ENCODE peak calls at places on chromosomes 12 and 14, in seven cellular contexts. Y is heart left ventricle, D is MM.1S, R is psoas muscle, M is stomach, C is cardiac muscle cell, A is SJSA1. N is an unnamed sample. For H3K27me3, the result is how much of the 10 kb centered on the place peaks cover.

GRCh38 chr14:100662850-100663527 is 63.7 kb upstream of the DLK1 start:
- DNase-seq in D (peak), M (peak), C (peak), A (peak), R (peak), Y (peak), N (peak)

GRCh38 chr14:21846227-21846885 is 172.7 kb upstream of the OR4E1 start:
- DNase-seq in Y (no peak), D (peak), A (no peak), M (peak), R (peak), C (peak), N (no peak)

GRCh38 chr12:47650469-47650868 is 55.4 kb downstream of the RPAP3 start:
- DNase-seq in D (no peak), Y (no peak), C (no peak), M (no peak), A (peak), R (no peak), N (no peak)

GRCh38 chr12:24945822-24946221 is 3.1 kb downstream of the BCAT1 start:
- DNase-seq in M (no peak), C (no peak), R (no peak), A (no peak), D (no peak), Y (no peak), N (no peak)

GRCh38 chr12:121718653-121719239 is 6.2 kb downstream of the TMEM120B start:
- DNase-seq in R (peak), D (peak), A (no peak), M (no peak), C (no peak), Y (no peak), N (no peak)

GRCh38 chr12:13190275-13190674 is 6.3 kb upstream of the EMP1 start:
- DNase-seq in A (no peak), D (no peak), Y (no peak), R (no peak), M (no peak), C (no peak), N (no peak)

GRCh38 chr12:24915501-24915900 is 33.4 kb downstream of the BCAT1 start:
- DNase-seq in D (no peak), C (no peak), M (no peak), R (no peak), Y (no peak), A (no peak), N (no peak)

GRCh38 chr12:62196146-62196545 is 64.1 kb upstream of the USP15 start:
- DNase-seq in Y (no peak), M (no peak), C (no peak), D (no peak), A (no peak), R (no peak), N (no peak)

GRCh38 chr12:25972783-25973182 is 14.3 kb downstream of the RASSF8 start:
- DNase-seq in C (no peak), Y (no peak), M (no peak), R (no peak), A (no peak), D (no peak), N (no peak)

GRCh38 chr12:104058796-104059195 is 5.5 kb upstream of the HCFC2 start:
- DNase-seq in D (no peak), A (no peak), R (no peak), Y (no peak), C (no peak), M (no peak), N (no peak)

GRCh38 chr12:104056419-104056972 is 6.5 kb upstream of the GLT8D2 start:
- DNase-seq in D (no peak), R (no peak), Y (no peak), A (no peak), C (no peak), M (no peak), N (no peak)

GRCh38 chr12:119082496-119082895 is 96.2 kb upstream of the HSPB8 start:
- DNase-seq in D (no peak), R (peak), M (no peak), Y (peak), A (no peak), C (peak), N (no peak)

GRCh38 chr14:95722525-95723190 is 8.7 kb upstream of the TCL1A start:
- DNase-seq in M (no peak), R (no peak), Y (no peak), A (no peak), C (no peak), D (no peak), N (no peak)

GRCh38 chr12:761276-761675 is 8.9 kb downstream of the WNK1 start:
- DNase-seq in C (no peak), R (no peak), M (no peak), A (no peak), D (no peak), Y (no peak), N (no peak)

GRCh38 chr14:58617619-58618018 is 20.1 kb upstream of the DACT1 start:
- DNase-seq in A (no peak), R (no peak), Y (no peak), D (no peak), C (no peak), M (no peak), N (no peak)

GRCh38 chr14:68624541-68625220 is 168.2 kb downstream of the ZFP36L1 start:
- DNase-seq in Y (no peak), D (no peak), M (no peak), C (no peak), A (no peak), R (no peak), N (no peak)

GRCh38 chr12:54997914-54998507 is 13.4 kb upstream of the TESPA1 start:
- DNase-seq in M (no peak), C (no peak), D (no peak), Y (no peak), A (no peak), R (no peak), N (no peak)

GRCh38 chr14:52961060-52961639 is 10.3 kb upstream of the FERMT2 start:
- DNase-seq in R (peak), M (peak), Y (peak), D (peak), A (peak), C (peak), N (peak)

GRCh38 chr14:104887623-104888488 is 22.8 kb downstream of the CEP170B start:
- DNase-seq in M (no peak), C (no peak), D (no peak), Y (no peak), R (peak), A (no peak), N (no peak)

GRCh38 chr14:87866116-87866515 is 126.9 kb downstream of the GALC start:
- DNase-seq in M (no peak), D (no peak), C (no peak), A (no peak), Y (no peak), R (no peak), N (no peak)

GRCh38 chr14:77470192-77470870 is 12.4 kb downstream of the AHSA1 start:
- DNase-seq in M (no peak), R (no peak), Y (no peak), D (no peak), A (no peak), C (no peak), N (no peak)

GRCh38 chr14:92993302-92993701 is 70.4 kb downstream of the CHGA start:
- DNase-seq in D (no peak), Y (peak), M (no peak), A (no peak), C (no peak), R (no peak), N (peak)

GRCh38 chr12:57845478-57846284 is 848 bp downstream of the CTDSP2 start:
- DNase-seq in R (peak), C (peak), M (peak), A (peak), D (peak), Y (peak), N (peak)

GRCh38 chr12:71626768-71627167 is 36.9 kb downstream of the ZFC3H1 start:
- DNase-seq in R (no peak), C (no peak), M (no peak), D (no peak), A (no peak), Y (no peak), N (no peak)

GRCh38 chr12:75471928-75472865 is 8.4 kb upstream of the GLIPR1 start:
- DNase-seq in Y (no peak), C (no peak), A (no peak), M (no peak), D (no peak), R (no peak), N (no peak)

GRCh38 chr14:58104808-58105207 is 47.2 kb downstream of the ARMH4 start:
- DNase-seq in A (peak), R (no peak), M (no peak), Y (no peak), D (no peak), C (no peak), N (no peak)

GRCh38 chr12:22588817-22589216 is 36.2 kb upstream of the ETNK1 start:
- DNase-seq in Y (no peak), R (no peak), M (no peak), D (no peak), C (no peak), A (no peak), N (no peak)

GRCh38 chr14:60485600-60486251 is at the start of gene C14orf39:
- DNase-seq in Y (no peak), M (no peak), D (no peak), R (peak), A (peak), C (peak), N (no peak)
- H3K4me3 ChIP-seq in Y (no peak), M (peak), D (no peak), R (peak), A (peak), C (peak), N (no peak)

DNA sequence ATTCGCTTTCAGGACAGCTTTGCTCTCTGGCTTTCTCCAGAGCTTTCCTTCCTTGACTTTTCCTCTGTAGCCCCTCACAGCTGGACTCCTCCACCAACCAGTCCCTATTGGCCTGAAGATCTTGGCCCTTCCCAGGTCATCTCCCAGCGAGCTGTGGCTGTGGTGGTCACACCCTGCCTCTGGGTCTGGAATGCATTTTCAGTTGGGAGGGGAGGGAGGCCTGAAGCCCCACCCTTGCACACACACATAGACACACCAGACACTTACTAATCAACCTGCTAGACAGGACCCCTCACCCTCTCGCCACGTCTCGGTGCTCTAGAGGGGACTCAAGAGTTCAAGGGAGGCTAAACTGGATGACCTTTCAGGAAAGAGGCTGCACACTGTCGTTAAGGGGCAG is 13.9 kb downstream of the JDP2 start:
- DNase-seq in A (no peak), D (no peak), Y (no peak), M (no peak), C (no peak), R (no peak), N (no peak)
- H3K27ac ChIP-seq in A (no peak), D (no peak), Y (peak), M (peak), C (peak), R (peak), N (peak)

GRCh38 chr14:70067810-70068209 is 120.9 kb downstream of the SLC8A3 start:
- DNase-seq in C (no peak), Y (no peak), R (no peak), A (no peak), M (peak), D (no peak), N (no peak)
- H3K27me3 ChIP-seq in C (under half), Y (under half), R (under half), A (under half), M (under half), D (under half), N (under half)

GRCh38 chr12:50297027-50297426 is 13.7 kb upstream of the LIMA1 start:
- DNase-seq in R (no peak), C (no peak), M (no peak), A (no peak), D (no peak), Y (no peak), N (no peak)
- H3K4me3 ChIP-seq in R (peak), C (no peak), M (no peak), A (no peak), D (no peak), Y (no peak), N (no peak)

GRCh38 chr14:64178814-64179213 is 115.4 kb downstream of the ESR2 start:
- DNase-seq in R (no peak), C (no peak), D (no peak), M (no peak), A (no peak), Y (no peak), N (no peak)

GRCh38 chr14:64186231-64187129 is 107.7 kb downstream of the ESR2 start:
- DNase-seq in R (no peak), C (peak), Y (no peak), A (no peak), M (peak), D (no peak), N (no peak)

GRCh38 chr14:64187331-64187730 is 106.8 kb downstream of the ESR2 start:
- DNase-seq in M (no peak), Y (no peak), R (no peak), A (no peak), C (no peak), D (no peak), N (no peak)

GRCh38 chr14:64185184-64185583 is 109.0 kb downstream of the ESR2 start:
- DNase-seq in M (no peak), A (no peak), C (no peak), D (no peak), R (no peak), Y (no peak), N (no peak)

DNA sequence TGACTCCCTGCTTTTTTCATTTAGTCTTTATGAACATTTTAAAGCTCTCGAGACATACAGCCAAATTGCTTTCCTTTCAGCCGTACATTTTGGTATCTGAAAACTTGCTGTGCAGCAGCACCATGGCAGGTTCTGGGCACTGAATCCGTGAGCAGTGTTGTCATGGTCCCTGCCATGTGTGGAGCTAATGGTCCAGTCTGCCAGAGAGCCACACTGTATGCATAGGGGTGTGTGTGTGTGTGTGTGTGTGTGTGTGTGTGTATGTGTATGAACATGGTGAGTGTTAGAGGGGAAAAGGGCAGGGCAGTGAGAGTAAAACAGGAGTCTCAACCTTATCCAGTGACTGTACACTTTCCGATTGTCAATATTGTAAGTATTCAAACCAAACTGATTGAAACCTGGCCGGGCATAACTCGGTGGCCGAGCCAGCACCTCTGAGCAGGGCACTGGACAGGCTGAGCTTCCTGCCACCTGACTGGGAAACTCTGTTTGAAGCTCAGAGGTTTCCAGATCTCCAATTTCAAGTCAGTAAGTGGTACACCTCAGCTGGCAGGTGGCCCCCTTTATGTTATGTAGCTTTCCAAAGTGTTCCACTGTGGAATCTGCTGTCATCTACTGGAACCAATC is 110.0 kb downstream of the ESR2 start:
- DNase-seq in D (no peak), R (no peak), Y (no peak), A (no peak), C (no peak), M (peak), N (no peak)
- H3K27ac ChIP-seq in D (no peak), R (no peak), Y (no peak), A (no peak), C (no peak), M (peak), N (no peak)

DNA sequence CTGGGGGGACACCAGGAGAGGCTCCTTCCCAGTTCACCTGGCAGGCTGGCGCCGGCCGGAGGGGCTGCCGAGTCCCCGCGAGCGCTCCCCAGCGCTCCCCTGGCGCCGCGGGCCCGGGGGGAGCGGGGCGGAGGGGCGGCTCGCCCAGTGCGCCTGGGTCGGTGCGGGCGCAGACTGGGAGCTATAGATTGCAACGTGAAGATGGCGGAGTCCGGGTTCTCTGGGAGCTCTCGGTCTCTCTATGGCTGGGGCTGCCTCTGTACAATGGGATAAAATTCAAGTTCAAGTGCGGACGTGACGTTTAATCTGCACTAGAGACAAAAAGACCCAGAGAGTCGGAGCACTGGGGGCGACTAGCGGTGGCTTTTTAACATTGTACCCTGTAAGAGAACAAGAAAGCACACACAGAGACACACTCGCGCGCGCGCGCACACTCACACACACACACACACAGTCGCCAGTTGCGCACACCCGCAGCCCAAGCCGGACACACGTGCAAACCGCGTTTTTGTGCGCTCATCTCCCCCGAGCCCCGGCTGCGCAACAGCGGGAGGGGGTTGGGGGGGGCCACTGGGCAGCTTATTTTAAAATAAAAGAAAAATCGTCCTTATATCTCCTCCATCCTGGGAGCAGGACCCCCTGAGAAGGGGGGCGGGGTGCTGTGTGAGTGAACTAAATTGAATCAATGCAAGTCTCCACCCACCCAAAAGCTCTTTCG is at the start of gene BCL11B:
- DNase-seq in D (peak), Y (peak), M (peak), R (peak), A (peak), C (peak), N (no peak)
- H3K27me3 ChIP-seq in D (under half), Y (half or more), M (half or more), R (under half), A (under half), C (half or more), N (under half)

N was measured in right atrium auricular region.